ENCODE peak calls at places on chromosomes 12 and 14, in four cellular contexts. S is HAP-1, E is HFF-Myc, H is GM12865. U is an unnamed sample.

GRCh38 chr12:75452675-75453330 is 27.8 kb upstream of the GLIPR1 start:
- DNase-seq in H (no peak), E (no peak), S (no peak), U (no peak)

GRCh38 chr14:34137001-34137400 is 186.1 kb upstream of the EGLN3 start:
- DNase-seq in H (no peak), E (no peak), S (peak; percentile 43), U (no peak)

GRCh38 chr12:97131220-97131981 is 224.3 kb downstream of the NEDD1 start:
- DNase-seq in E (no peak), S (peak; percentile 11), H (no peak), U (no peak)

GRCh38 chr12:89314060-89314761 is 38.1 kb downstream of the DUSP6 start:
- DNase-seq in E (no peak), H (no peak), S (no peak), U (no peak)

GRCh38 chr12:4938900-4939299 is 29.2 kb downstream of the KCNA1 start:
- DNase-seq in H (no peak), E (no peak), S (no peak), U (no peak)

GRCh38 chr12:1913377-1914115 is 4.9 kb downstream of the CACNA2D4 start:
- DNase-seq in H (no peak), E (no peak), S (peak; percentile 7), U (no peak)

GRCh38 chr14:101502761-101503392 is 58.4 kb upstream of the DIO3 start:
- DNase-seq in E (no peak), S (no peak), H (no peak), U (no peak)

GRCh38 chr14:54893151-54893760 is 9.4 kb downstream of the GCH1 start:
- DNase-seq in S (peak; percentile 65), E (peak; percentile 61), H (peak; percentile 48), U (no peak)

GRCh38 chr14:98819867-98820206 is 452.2 kb downstream of the BCL11B start:
- DNase-seq in E (no peak), S (no peak), H (no peak), U (no peak)

GRCh38 chr12:100741084-100741711 is 53.4 kb upstream of the ANO4 start:
- DNase-seq in H (peak; percentile 24), S (no peak), E (peak; percentile 3), U (no peak)

GRCh38 chr14:21990116-21990515 is 316.5 kb upstream of the OR4E1 start:
- DNase-seq in H (no peak), E (no peak), S (no peak), U (no peak)

GRCh38 chr12:115756804-115757203 is 520.7 kb downstream of the MED13L start:
- DNase-seq in H (no peak), S (no peak), E (no peak), U (no peak)

GRCh38 chr14:86405250-86405649 is 875.3 kb downstream of the FLRT2 start:
- DNase-seq in E (no peak), S (no peak), H (no peak), U (no peak)

GRCh38 chr12:26097046-26097878 is 27.6 kb downstream of the BHLHE41 start:
- DNase-seq in E (no peak), S (peak; percentile 78), H (peak; percentile 69), U (no peak)

GRCh38 chr12:90621927-90622326 is 333.0 kb downstream of the CCER1 start:
- DNase-seq in E (no peak), S (no peak), H (no peak), U (peak; percentile 62)

GRCh38 chr12:53726946-53727309 is 324 bp downstream of the CALCOCO1 start:
- DNase-seq in E (no peak), S (peak; percentile 20), H (no peak), U (no peak)

GRCh38 chr12:47754881-47755280 is 3.8 kb downstream of the RAPGEF3 start:
- DNase-seq in S (no peak), E (no peak), H (peak; percentile 66), U (no peak)

GRCh38 chr14:91185721-91186120 is 58.8 kb downstream of the GPR68 start:
- DNase-seq in H (no peak), S (no peak), E (peak; percentile 44), U (no peak)

GRCh38 chr12:115752151-115752550 is 525.3 kb downstream of the MED13L start:
- DNase-seq in H (no peak), E (no peak), S (no peak), U (peak; percentile 11)

GRCh38 chr14:31090872-31091764 is 64.9 kb upstream of the STRN3 start:
- DNase-seq in S (peak; percentile 18), E (no peak), H (no peak), U (peak; percentile 90)

GRCh38 chr12:56101045-56101444 is 3.3 kb upstream of the PA2G4 start:
- DNase-seq in H (no peak), E (no peak), S (no peak), U (no peak)

GRCh38 chr14:59360923-59361794 is 104.0 kb downstream of the GPR135 start:
- DNase-seq in S (no peak), H (no peak), E (no peak), U (peak; percentile 62)

GRCh38 chr14:105299654-105300541 is 903 bp downstream of the BRF1 start:
- DNase-seq in H (peak; percentile 54), E (no peak), S (peak; percentile 32), U (no peak)

GRCh38 chr12:53564276-53564675 is 57.0 kb upstream of the NPFF start:
- DNase-seq in S (no peak), H (no peak), E (no peak), U (no peak)

GRCh38 chr12:19006626-19007025 is 122.9 kb upstream of the PLEKHA5 start:
- DNase-seq in H (no peak), E (no peak), S (peak; percentile 63), U (no peak)

GRCh38 chr12:91920276-91920675 is 225.4 kb downstream of the BTG1 start:
- DNase-seq in H (no peak), E (no peak), S (no peak), U (peak; percentile 97)

GRCh38 chr12:24380122-24380521 is 430.7 kb upstream of the SOX5 start:
- DNase-seq in H (no peak), E (no peak), S (peak; percentile 59), U (no peak)
- H3K4me3 ChIP-seq in H (no peak overlapping the region), E (no peak overlapping the region), S (no peak overlapping the region), U (no peak overlapping the region)

DNA sequence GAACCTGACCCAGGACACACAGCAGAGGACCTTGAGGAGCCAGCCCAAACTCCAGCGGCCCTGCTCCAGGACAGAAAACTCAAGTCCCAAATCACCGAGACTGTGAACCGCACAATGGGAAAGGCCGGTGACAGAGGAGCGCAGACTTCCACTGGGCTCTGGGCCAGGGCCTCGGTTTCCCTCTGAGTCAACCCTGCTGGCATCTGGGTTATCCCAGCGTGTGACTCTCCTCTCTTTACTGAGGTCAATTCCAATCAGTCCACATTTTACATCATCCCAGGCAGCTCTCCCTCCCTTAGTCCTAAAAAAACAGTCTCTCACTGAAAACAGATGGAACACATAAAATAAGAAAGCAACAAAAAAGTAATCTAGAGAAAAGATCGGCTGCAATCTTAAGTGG is 36.9 kb downstream of the ITPK1 start:
- DNase-seq in E (peak; percentile 16), H (no peak), S (no peak), U (peak; percentile 48)
- H3K4me3 ChIP-seq in E (no peak overlapping the region), H (no peak overlapping the region), S (no peak overlapping the region), U (no peak overlapping the region)

GRCh38 chr12:108768591-108769500 is 37.5 kb upstream of the CORO1C start:
- DNase-seq in H (peak; percentile 46), E (no peak), S (no peak), U (no peak)
- H3K4me3 ChIP-seq in H (peak overlapping the region; percentile 16), E (no peak overlapping the region), S (no peak overlapping the region), U (peak overlapping the region; percentile 28)

GRCh38 chr12:68460236-68460635 is 128.1 kb upstream of the MDM1 start:
- DNase-seq in S (no peak), E (no peak), H (no peak), U (no peak)
- H3K4me3 ChIP-seq in S (no peak overlapping the region), E (no peak overlapping the region), H (no peak overlapping the region), U (no peak overlapping the region)

GRCh38 chr14:106377432-106377831 is 851.0 kb downstream of the TMEM121 start:
- DNase-seq in E (no peak), H (no peak), S (no peak), U (no peak)

GRCh38 chr14:106378191-106378590 is 851.8 kb downstream of the TMEM121 start:
- DNase-seq in S (no peak), E (no peak), H (no peak), U (no peak)

GRCh38 chr14:106372870-106373657 is 846.7 kb downstream of the TMEM121 start:
- DNase-seq in S (peak; percentile 82), H (peak; percentile 80), E (no peak), U (no peak)
- H3K4me3 ChIP-seq in S (no peak overlapping the region), H (no peak overlapping the region), E (no peak overlapping the region), U (no peak overlapping the region)

DNA sequence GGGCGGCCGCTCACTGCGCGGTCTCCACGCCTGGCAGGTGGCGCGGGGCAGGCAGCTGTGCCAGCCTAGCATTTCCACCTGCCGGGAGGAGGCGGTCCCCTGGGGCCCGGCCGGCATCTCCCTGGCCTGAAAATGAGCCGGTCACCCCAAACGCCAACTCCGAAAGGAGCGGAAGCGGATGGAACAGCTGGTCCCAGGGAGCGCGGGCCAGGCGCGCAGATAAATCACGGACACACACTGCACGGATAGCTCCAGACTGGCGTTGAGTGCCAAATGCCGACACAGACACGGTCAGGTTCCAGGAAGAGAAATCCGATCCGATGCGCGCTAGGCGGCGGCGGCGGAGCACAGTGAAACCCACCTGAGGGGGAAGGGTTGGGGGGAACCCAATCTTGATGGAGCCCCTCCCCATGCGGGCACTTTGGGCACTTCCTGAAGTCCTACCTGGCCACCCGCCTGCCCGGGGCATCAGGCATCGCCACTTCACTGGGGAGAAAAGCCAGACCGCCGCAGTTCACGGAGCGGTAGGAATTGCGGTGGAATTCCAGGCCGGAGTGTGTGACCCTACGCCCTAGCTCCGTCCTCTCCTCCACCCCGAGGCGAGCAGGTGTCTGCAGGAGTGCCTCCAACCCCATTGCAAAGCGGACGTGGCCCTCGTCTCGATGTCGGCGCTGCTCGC is 624 bp upstream of the PLEKHD1 start:
- DNase-seq in E (no peak), S (no peak), H (no peak), U (peak; percentile 31)
- H3K4me3 ChIP-seq in E (no peak overlapping the region), S (no peak overlapping the region), H (no peak overlapping the region), U (peak overlapping the region; percentile 31)